ENCODE peak calls at places on chromosome 1, in four cellular contexts. R, X, P and T are unnamed samples.

GRCh38 chr1:32816676-32817158 is 441 bp downstream of the YARS1 start:
- DNase-seq in R (no peak), X (peak), P (no peak), T (peak)

GRCh38 chr1:165490175-165490574 is 45.2 kb upstream of the RXRG start:
- DNase-seq in R (peak), P (no peak), X (no peak), T (no peak)

GRCh38 chr1:45954401-45954847 is 151.0 kb downstream of the MAST2 start:
- DNase-seq in R (no peak), X (peak), P (no peak), T (no peak)

GRCh38 chr1:178953034-178953433 is 72.7 kb upstream of the FAM20B start:
- DNase-seq in X (no peak), R (no peak), P (no peak), T (no peak)

GRCh38 chr1:54355931-54356679 is 50.1 kb downstream of the SSBP3 start:
- DNase-seq in P (no peak), R (no peak), X (no peak), T (no peak)

GRCh38 chr1:201556841-201557571 is 18.1 kb downstream of the NAV1 start:
- DNase-seq in R (no peak), X (peak), P (no peak), T (no peak)

GRCh38 chr1:50415235-50416149 is 7.8 kb downstream of the DMRTA2 start:
- DNase-seq in P (no peak), R (no peak), X (no peak), T (no peak)

GRCh38 chr1:212364985-212365384 is 49.7 kb downstream of the PACC1 start:
- DNase-seq in R (no peak), P (no peak), X (no peak), T (no peak)

GRCh38 chr1:225768662-225769426 is 8.8 kb upstream of the SRP9 start:
- DNase-seq in X (no peak), P (no peak), R (no peak), T (peak)